ENCODE peak calls at places on chromosomes 11 and 22, in eight cellular contexts. K is GM23338, C is HCT116, G is Panc1, B is upper lobe of left lung, J is GM12878, Z is HepG2, N is K562. T is an unnamed sample.

GRCh38 chr22:41106122-41106968 is 14.0 kb downstream of the EP300 start:
- ATAC-seq in J (peak), N (peak), K (no peak), B (peak), C (no peak), Z (peak), G (no peak), T (no peak)

GRCh38 chr22:29208879-29209623 is 3.4 kb downstream of the EMID1 start:
- ATAC-seq in B (peak), C (no peak), Z (no peak), N (no peak), G (no peak), J (peak), K (no peak), T (no peak)

GRCh38 chr22:35894937-35895708 is 133.5 kb downstream of the RBFOX2 start:
- ATAC-seq in Z (no peak), G (peak), J (no peak), K (peak), N (no peak), C (no peak), B (peak), T (peak)

GRCh38 chr22:40583058-40583741 is 53.3 kb downstream of the MRTFA start:
- ATAC-seq in B (no peak), G (no peak), N (no peak), J (peak), Z (no peak), C (no peak), K (no peak), T (no peak)

GRCh38 chr22:35154937-35155387 is 89.0 kb downstream of the ISX start:
- ATAC-seq in K (peak), Z (peak), C (peak), N (peak), G (peak), B (no peak), J (peak), T (no peak)

GRCh38 chr11:1129666-1130160 is 28.0 kb upstream of the MUC5AC start:
- ATAC-seq in C (no peak), B (no peak), Z (no peak), K (peak), G (peak), J (no peak), N (no peak), T (no peak)

GRCh38 chr11:95358516-95359322 is 127.7 kb upstream of the SESN3 start:
- ATAC-seq in G (no peak), K (no peak), C (no peak), J (no peak), B (no peak), Z (peak), N (no peak), T (peak)

GRCh38 chr11:68468217-68468828 is 7.8 kb downstream of the PPP6R3 start:
- ATAC-seq in J (peak), G (no peak), K (no peak), Z (peak), C (no peak), N (no peak), B (no peak), T (no peak)

GRCh38 chr11:130457909-130458729 is 9.7 kb downstream of the ADAMTS15 start:
- ATAC-seq in G (peak), B (no peak), J (no peak), K (no peak), N (peak), C (no peak), Z (no peak), T (no peak)

GRCh38 chr22:48897638-48897954 is 930.1 kb downstream of the BRD1 start:
- ATAC-seq in C (no peak), J (no peak), B (no peak), K (no peak), N (no peak), G (no peak), Z (no peak), T (no peak)

GRCh38 chr11:33315822-33316221 is 58.6 kb downstream of the HIPK3 start:
- ATAC-seq in G (no peak), Z (no peak), C (no peak), B (no peak), J (no peak), N (no peak), K (no peak), T (no peak)

GRCh38 chr11:93525601-93526000 is 17.6 kb downstream of the SMCO4 start:
- ATAC-seq in B (no peak), C (no peak), Z (no peak), G (no peak), N (peak), J (peak), K (no peak), T (no peak)

GRCh38 chr11:117010808-117011540 is 87.3 kb downstream of the SIK3 start:
- ATAC-seq in J (no peak), C (peak), B (no peak), N (peak), Z (no peak), K (no peak), G (peak), T (no peak)

GRCh38 chr22:27990879-27991278 is 71.8 kb upstream of the PITPNB start:
- ATAC-seq in C (peak), N (peak), B (peak), Z (peak), J (peak), K (peak), G (peak), T (peak)

GRCh38 chr11:128716231-128716630 is 22.4 kb downstream of the FLI1 start:
- ATAC-seq in C (no peak), K (no peak), Z (no peak), N (no peak), J (no peak), G (peak), B (no peak), T (no peak)

GRCh38 chr11:68651208-68651984 is 32.9 kb upstream of the GAL start:
- ATAC-seq in G (peak), K (peak), J (no peak), N (no peak), Z (no peak), C (no peak), B (no peak), T (no peak)

GRCh38 chr11:96189351-96189750 is 153.6 kb downstream of the MAML2 start:
- ATAC-seq in G (no peak), Z (no peak), N (no peak), C (no peak), J (peak), K (no peak), B (no peak), T (no peak)

GRCh38 chr11:16359369-16359768 is 3.0 kb upstream of the SOX6 start:
- ATAC-seq in B (no peak), G (no peak), Z (no peak), J (no peak), K (no peak), C (no peak), N (peak), T (no peak)

GRCh38 chr11:116589402-116589801 is 183.4 kb downstream of the BUD13 start:
- ATAC-seq in B (no peak), K (peak), Z (no peak), G (no peak), J (no peak), C (peak), N (no peak), T (no peak)

GRCh38 chr22:36368359-36368983 is 19.3 kb downstream of the MYH9 start:
- ATAC-seq in N (peak), K (peak), C (peak), Z (peak), J (no peak), G (peak), B (no peak), T (no peak)

GRCh38 chr22:40216041-40216756 is 38.5 kb downstream of the TNRC6B start:
- ATAC-seq in B (no peak), G (no peak), Z (no peak), J (peak), K (peak), N (no peak), C (no peak), T (no peak)

GRCh38 chr11:92130432-92130831 is 94.2 kb upstream of the FAT3 start:
- ATAC-seq in Z (no peak), N (no peak), K (no peak), J (no peak), G (no peak), B (no peak), C (no peak), T (peak)

GRCh38 chr11:71996517-71996916 is 2.2 kb upstream of the IL18BP start:
- ATAC-seq in G (no peak), K (no peak), J (no peak), B (no peak), N (no peak), C (no peak), Z (no peak), T (no peak)

GRCh38 chr11:78946945-78947914 is 372.6 kb upstream of the NARS2 start:
- ATAC-seq in G (no peak), K (no peak), Z (peak), C (no peak), N (no peak), J (no peak), B (no peak), T (no peak)

GRCh38 chr11:69657911-69658605 is 17.1 kb downstream of the LTO1 start:
- ATAC-seq in G (no peak), K (peak), J (no peak), Z (peak), B (no peak), N (no peak), C (no peak), T (no peak)
- TF ChIP-seq POLR2AphosphoS5 in G (no peak), K (no peak), J (no peak), Z (peak), B (no peak), N (no peak), C (no peak), T (no peak)

DNA sequence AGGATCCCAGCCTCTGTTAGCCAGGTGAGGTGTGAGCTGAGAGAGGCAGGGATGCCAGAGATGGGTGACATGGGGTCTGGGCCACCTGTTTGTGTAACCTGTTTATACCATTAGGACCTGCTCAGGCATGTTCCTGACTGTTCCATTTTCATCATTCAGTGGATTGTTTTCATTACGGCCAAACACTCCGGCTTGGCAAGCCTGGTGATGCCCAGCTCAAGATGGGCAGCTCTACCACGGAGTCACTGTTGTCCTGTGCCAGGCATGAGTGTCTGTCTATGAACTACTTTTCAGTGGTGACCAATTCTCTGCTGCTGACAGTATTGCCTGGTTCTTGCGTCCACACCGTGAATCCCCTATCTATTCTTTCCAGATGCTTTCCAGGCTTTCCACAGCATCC is 71.5 kb upstream of the SLC22A12 start:
- ATAC-seq in B (no peak), G (peak), J (no peak), C (no peak), Z (no peak), N (no peak), K (no peak), T (no peak)
- TF ChIP-seq POLR2AphosphoS5 in B (no peak), G (no peak), J (no peak), C (no peak), Z (no peak), N (no peak), K (no peak), T (no peak)

DNA sequence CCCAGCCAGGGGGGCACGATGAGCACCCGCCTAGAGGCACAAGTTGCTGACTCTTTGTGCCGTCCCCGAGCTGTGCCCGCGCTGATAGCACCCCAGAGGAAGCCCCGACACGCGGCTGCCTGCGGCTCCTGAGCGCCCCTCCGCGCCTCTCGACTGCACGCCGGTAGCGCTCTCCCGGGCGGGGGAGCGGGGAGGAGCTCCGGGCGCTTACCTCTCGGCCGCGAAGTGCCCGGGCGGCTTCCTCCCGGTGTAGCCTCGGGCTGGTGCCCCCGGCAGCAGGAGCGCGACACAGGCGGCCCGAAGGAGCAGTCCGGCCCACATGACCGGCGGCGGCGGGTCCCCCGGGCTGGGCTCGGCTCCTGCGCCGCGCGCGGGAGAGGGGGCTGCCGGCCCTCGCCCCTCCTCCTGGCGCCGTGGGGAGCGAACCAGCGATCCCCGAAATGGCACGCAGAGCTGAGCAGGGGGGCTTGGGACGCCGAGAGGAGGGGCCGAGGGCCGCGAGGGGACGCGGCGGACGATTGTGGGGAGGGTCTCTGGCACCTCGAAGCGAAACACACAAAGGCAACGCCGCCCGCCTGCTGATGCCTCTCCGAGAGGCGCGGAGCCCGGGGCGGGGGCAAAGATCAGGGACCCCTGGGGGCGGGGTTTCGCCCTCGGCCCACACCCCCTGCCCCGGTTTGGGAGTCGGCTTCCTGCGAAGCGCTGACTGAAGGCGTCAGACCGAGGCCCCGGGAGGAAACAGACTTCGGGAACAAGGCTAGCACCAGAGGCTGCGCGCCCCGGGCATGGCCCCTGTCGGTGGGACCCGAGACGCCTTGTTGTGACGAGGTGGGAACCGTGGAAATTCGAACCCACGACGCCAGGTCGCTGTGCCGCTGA is at the start of gene VWCE:
- ATAC-seq in B (peak), Z (peak), J (peak), K (peak), G (peak), N (no peak), C (peak), T (peak)
- TF ChIP-seq POLR2AphosphoS5 in B (no peak), Z (peak), J (peak), K (peak), G (no peak), N (no peak), C (no peak), T (no peak)

DNA sequence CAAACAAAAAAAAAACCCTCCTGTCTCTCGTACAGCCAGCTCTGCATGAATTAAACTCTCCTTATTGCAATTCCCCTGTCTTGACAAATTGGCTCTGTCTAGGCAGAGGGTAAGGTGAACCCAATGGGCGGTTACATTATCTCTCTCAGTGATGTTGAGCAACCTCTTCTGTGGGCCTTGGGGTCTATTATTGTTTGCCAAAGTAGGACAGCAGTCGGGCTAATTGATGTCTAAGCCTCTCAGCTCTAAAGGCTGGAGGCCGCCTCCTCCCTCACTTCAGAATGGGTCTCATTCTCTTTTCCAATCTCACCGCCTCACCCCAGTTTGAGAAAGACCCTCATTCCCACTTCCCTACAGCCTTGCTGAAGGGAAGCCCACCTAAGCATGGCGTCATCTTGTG is 1.3 kb upstream of the SLC25A45 start:
- ATAC-seq in J (no peak), N (no peak), Z (no peak), G (no peak), B (no peak), K (no peak), C (no peak), T (no peak)
- TF ChIP-seq POLR2AphosphoS5 in J (no peak), N (no peak), Z (no peak), G (no peak), B (no peak), K (no peak), C (no peak), T (no peak)

GRCh38 chr11:47569646-47570045 is 4.2 kb downstream of the PTPMT1 start:
- ATAC-seq in J (no peak), G (no peak), K (no peak), C (no peak), B (no peak), Z (no peak), N (no peak), T (no peak)

GRCh38 chr11:47571895-47572294 is 6.5 kb downstream of the PTPMT1 start:
- ATAC-seq in J (no peak), B (no peak), Z (no peak), K (no peak), G (no peak), C (no peak), N (no peak), T (no peak)

GRCh38 chr11:47571012-47571729 is 5.8 kb downstream of the PTPMT1 start:
- ATAC-seq in B (no peak), J (no peak), Z (no peak), C (no peak), N (no peak), G (no peak), K (no peak), T (no peak)

GRCh38 chr11:47572715-47573255 is 6.0 kb downstream of the KBTBD4 start:
- ATAC-seq in C (no peak), Z (no peak), B (no peak), J (no peak), G (peak), K (no peak), N (peak), T (no peak)

GRCh38 chr11:47573321-47573720 is 5.4 kb downstream of the KBTBD4 start:
- ATAC-seq in Z (no peak), C (no peak), B (no peak), J (no peak), G (no peak), N (no peak), K (no peak), T (no peak)
- TF ChIP-seq POLR2AphosphoS5 in Z (no peak), C (no peak), B (no peak), J (no peak), G (no peak), N (no peak), K (no peak), T (no peak)

DNA sequence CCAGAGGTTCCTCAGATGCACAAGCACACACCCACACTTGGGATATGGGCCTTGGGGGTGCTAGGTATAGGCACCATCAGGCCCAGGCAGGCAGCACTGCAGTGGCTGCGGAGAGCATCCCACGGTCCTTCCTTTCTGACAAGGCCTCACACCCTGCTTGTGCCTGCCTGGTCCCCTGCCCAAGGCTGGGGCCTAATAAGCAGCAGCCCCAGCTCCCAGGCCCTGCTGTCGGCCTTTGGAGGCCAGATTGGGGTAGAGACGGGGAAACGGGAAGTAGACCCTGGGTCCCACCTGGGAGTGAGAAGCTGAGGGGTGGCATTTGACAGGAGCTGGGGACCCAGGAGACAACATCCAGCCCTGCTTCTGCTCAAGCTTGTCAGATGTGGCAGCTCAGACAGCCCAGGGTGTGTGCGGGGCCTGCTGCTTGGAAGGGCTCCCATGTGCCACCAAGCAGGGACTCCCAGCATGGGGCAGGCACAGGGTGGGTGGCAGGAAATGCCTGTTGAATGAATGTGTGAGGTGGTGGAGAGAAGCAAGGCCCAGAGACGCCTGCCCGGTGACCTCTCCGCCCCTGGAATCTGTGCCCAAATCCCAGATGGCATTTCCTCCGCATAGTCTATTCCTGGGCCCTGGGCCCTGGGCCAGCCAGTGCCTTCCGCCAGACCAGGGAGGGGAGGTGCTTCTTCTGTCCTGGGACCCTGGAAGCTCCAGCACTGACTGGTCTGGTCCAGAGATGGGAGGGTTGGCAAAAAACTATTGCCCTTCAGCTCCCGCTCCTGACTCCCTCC is 3.5 kb downstream of the CST6 start:
- ATAC-seq in Z (no peak), B (no peak), G (peak), J (no peak), N (no peak), C (peak), K (no peak), T (peak)
- TF ChIP-seq POLR2AphosphoS5 in Z (no peak), B (no peak), G (no peak), J (no peak), N (no peak), C (no peak), K (no peak), T (no peak)

DNA sequence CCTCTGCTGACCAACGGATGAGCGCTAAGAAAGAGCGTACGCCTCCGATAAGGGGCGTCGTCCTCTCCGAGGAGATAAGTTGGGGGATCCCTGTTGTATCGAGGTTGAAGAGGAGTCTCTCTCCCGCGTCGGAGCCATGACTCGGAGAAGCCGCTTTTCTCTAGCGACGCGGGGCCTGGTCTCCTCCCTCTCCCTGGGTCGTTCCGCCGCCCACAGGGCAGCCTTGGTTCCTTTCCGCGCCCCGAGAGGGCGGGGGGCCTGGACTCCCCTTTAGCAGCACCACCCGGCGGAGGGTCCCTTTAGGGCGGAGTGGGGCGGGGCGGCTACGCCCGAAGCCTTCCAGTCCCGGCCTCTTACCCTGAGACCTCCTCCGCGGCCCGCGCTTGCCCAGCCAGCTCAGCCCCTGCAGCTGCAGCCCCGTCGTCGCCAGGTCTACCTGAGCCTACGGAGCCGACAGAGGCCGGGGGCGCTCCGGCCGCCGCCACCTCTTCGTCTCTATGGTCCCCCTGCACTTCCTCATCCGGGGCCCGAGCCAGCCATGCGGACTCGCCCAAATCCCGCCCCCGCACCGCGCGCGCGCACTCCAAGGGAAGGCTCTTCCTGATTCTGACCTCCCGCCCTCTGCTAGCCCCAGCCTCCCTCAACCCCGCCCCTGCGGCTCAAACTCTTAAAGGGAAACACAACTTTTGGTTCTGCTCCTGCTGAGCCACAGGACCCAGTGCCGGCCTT is at the start of gene PRR14L:
- ATAC-seq in Z (peak), K (peak), N (peak), B (peak), C (peak), G (peak), J (peak), T (peak)
- TF ChIP-seq POLR2AphosphoS5 in Z (peak), K (peak), N (peak), B (peak), C (peak), G (peak), J (peak), T (peak)

GRCh38 chr22:20316844-20317401 is 2.9 kb downstream of the DGCR6L start:
- ATAC-seq in C (no peak), G (no peak), J (no peak), Z (no peak), B (no peak), N (no peak), K (no peak), T (no peak)
- TF ChIP-seq POLR2AphosphoS5 in C (no peak), G (no peak), J (no peak), Z (no peak), B (no peak), N (no peak), K (no peak), T (no peak)

GRCh38 chr11:17596310-17596669 is 49.2 kb downstream of the OTOG start:
- ATAC-seq in C (no peak), Z (peak), K (no peak), G (no peak), N (no peak), J (no peak), B (no peak), T (no peak)
- TF ChIP-seq POLR2AphosphoS5 in C (no peak), Z (no peak), K (no peak), G (no peak), N (no peak), J (no peak), B (no peak), T (no peak)

T was measured in gastroesophageal sphincter.